ENCODE peak calls at places on chromosomes 6 and 20, in eight cellular contexts. One of them, this sample, is unnamed.

GRCh38 chr6:155448823-155449789 is 6.5 kb downstream of the NOX3 start:
- DNase-seq in left lung: no peak
- DNase-seq in CD8-positive, alpha-beta T cell: no peak
- DNase-seq in tibial artery: no peak
- DNase-seq in breast epithelium: no peak
- DNase-seq in effector memory CD4-positive, alpha-beta T cell: no peak
- DNase-seq in tibial nerve: no peak
- DNase-seq in SK-N-SH: peak; percentile 50
- DNase-seq in this sample: no peak

GRCh38 chr20:48668451-48668946 is 159.3 kb downstream of the PREX1 start:
- DNase-seq in tibial artery: no peak
- DNase-seq in SK-N-SH: peak; percentile 43
- DNase-seq in breast epithelium: no peak
- DNase-seq in CD8-positive, alpha-beta T cell: no peak
- DNase-seq in effector memory CD4-positive, alpha-beta T cell: no peak
- DNase-seq in left lung: no peak
- DNase-seq in tibial nerve: peak; percentile 31
- DNase-seq in this sample: no peak

GRCh38 chr6:13238640-13239216 is 89.6 kb downstream of the TBC1D7 start:
- DNase-seq in effector memory CD4-positive, alpha-beta T cell: no peak
- DNase-seq in tibial artery: no peak
- DNase-seq in CD8-positive, alpha-beta T cell: no peak
- DNase-seq in tibial nerve: no peak
- DNase-seq in breast epithelium: no peak
- DNase-seq in left lung: no peak
- DNase-seq in SK-N-SH: no peak
- DNase-seq in this sample: no peak

GRCh38 chr6:87914637-87915395 is 132.8 kb upstream of the SPACA1 start:
- DNase-seq in CD8-positive, alpha-beta T cell: no peak
- DNase-seq in breast epithelium: no peak
- DNase-seq in SK-N-SH: no peak
- DNase-seq in left lung: no peak
- DNase-seq in tibial artery: no peak
- DNase-seq in effector memory CD4-positive, alpha-beta T cell: no peak
- DNase-seq in tibial nerve: no peak
- DNase-seq in this sample: peak; percentile 28

GRCh38 chr6:36430351-36430750 is 12.3 kb downstream of the PXT1 start:
- DNase-seq in left lung: no peak
- DNase-seq in SK-N-SH: no peak
- DNase-seq in tibial nerve: no peak
- DNase-seq in tibial artery: no peak
- DNase-seq in breast epithelium: no peak
- DNase-seq in effector memory CD4-positive, alpha-beta T cell: no peak
- DNase-seq in CD8-positive, alpha-beta T cell: no peak
- DNase-seq in this sample: no peak

GRCh38 chr20:49690899-49691620 is 22.6 kb downstream of the B4GALT5 start:
- DNase-seq in SK-N-SH: no peak
- DNase-seq in CD8-positive, alpha-beta T cell: no peak
- DNase-seq in left lung: no peak
- DNase-seq in tibial nerve: no peak
- DNase-seq in breast epithelium: no peak
- DNase-seq in effector memory CD4-positive, alpha-beta T cell: no peak
- DNase-seq in tibial artery: no peak
- DNase-seq in this sample: no peak

GRCh38 chr6:17081860-17082508 is 19.9 kb upstream of the STMND1 start:
- DNase-seq in breast epithelium: no peak
- DNase-seq in tibial nerve: no peak
- DNase-seq in tibial artery: no peak
- DNase-seq in CD8-positive, alpha-beta T cell: no peak
- DNase-seq in effector memory CD4-positive, alpha-beta T cell: no peak
- DNase-seq in SK-N-SH: no peak
- DNase-seq in left lung: no peak
- DNase-seq in this sample: no peak

GRCh38 chr6:149138093-149138492 is 179.4 kb upstream of the TAB2 start:
- DNase-seq in breast epithelium: no peak
- DNase-seq in tibial artery: no peak
- DNase-seq in CD8-positive, alpha-beta T cell: no peak
- DNase-seq in left lung: no peak
- DNase-seq in tibial nerve: no peak
- DNase-seq in effector memory CD4-positive, alpha-beta T cell: no peak
- DNase-seq in SK-N-SH: no peak
- DNase-seq in this sample: no peak

GRCh38 chr6:142871910-142872331 is 73.1 kb downstream of the HIVEP2 start:
- DNase-seq in tibial artery: peak; percentile 59
- DNase-seq in SK-N-SH: no peak
- DNase-seq in effector memory CD4-positive, alpha-beta T cell: peak; percentile 59
- DNase-seq in tibial nerve: no peak
- DNase-seq in left lung: no peak
- DNase-seq in breast epithelium: peak; percentile 63
- DNase-seq in CD8-positive, alpha-beta T cell: peak; percentile 35
- DNase-seq in this sample: peak; percentile 78

GRCh38 chr6:35776364-35777215 is at the start of gene CLPSL2:
- DNase-seq in left lung: peak; percentile 85
- DNase-seq in SK-N-SH: peak; percentile 82
- DNase-seq in tibial artery: no peak
- DNase-seq in tibial nerve: no peak
- DNase-seq in breast epithelium: no peak
- DNase-seq in effector memory CD4-positive, alpha-beta T cell: no peak
- DNase-seq in CD8-positive, alpha-beta T cell: no peak
- DNase-seq in this sample: no peak

GRCh38 chr20:42111349-42111748 is 493.2 kb upstream of the CHD6 start:
- DNase-seq in breast epithelium: no peak
- DNase-seq in effector memory CD4-positive, alpha-beta T cell: no peak
- DNase-seq in SK-N-SH: no peak
- DNase-seq in left lung: no peak
- DNase-seq in CD8-positive, alpha-beta T cell: no peak
- DNase-seq in tibial nerve: no peak
- DNase-seq in tibial artery: no peak
- DNase-seq in this sample: no peak
- H3K9me3 ChIP-seq in breast epithelium: no peaks in the 10 kb centered on the region
- H3K9me3 ChIP-seq in effector memory CD4-positive, alpha-beta T cell: no peaks in the 10 kb centered on the region
- H3K9me3 ChIP-seq in SK-N-SH: no peaks in the 10 kb centered on the region
- H3K9me3 ChIP-seq in left lung: no peaks in the 10 kb centered on the region
- H3K9me3 ChIP-seq in CD8-positive, alpha-beta T cell: no peaks in the 10 kb centered on the region
- H3K9me3 ChIP-seq in tibial nerve: no peaks in the 10 kb centered on the region
- H3K9me3 ChIP-seq in tibial artery: no peaks in the 10 kb centered on the region
- H3K9me3 ChIP-seq in this sample: no peaks in the 10 kb centered on the region

DNA sequence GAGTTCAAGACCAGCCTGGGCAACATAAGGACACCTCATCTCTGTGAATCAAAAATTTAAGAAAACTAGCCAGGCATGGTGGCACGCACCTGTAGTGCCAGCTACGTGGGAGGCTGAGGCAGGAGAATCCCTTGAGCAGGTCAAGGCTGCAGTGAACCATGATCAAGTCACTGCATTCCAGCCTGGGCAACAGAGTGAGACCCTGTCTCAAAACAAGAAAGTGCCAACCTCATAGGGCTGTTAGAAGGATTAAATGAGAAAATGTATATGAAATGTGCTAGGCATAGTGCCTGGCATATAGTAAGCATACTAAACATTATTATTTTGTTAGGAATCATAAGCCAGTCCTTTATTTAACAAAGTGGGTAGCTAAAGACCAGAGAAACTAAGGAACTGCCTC is 9.1 kb upstream of the MDGA1 start:
- DNase-seq in breast epithelium: no peak
- DNase-seq in SK-N-SH: no peak
- DNase-seq in left lung: no peak
- DNase-seq in tibial artery: no peak
- DNase-seq in tibial nerve: no peak
- DNase-seq in effector memory CD4-positive, alpha-beta T cell: no peak
- DNase-seq in CD8-positive, alpha-beta T cell: no peak
- DNase-seq in this sample: no peak
- H3K4me1 ChIP-seq in breast epithelium: no peaks in the 10 kb centered on the region
- H3K4me1 ChIP-seq in SK-N-SH: no peaks in the 10 kb centered on the region
- H3K4me1 ChIP-seq in left lung: peaks cover 5% of the 10 kb centered on the region
- H3K4me1 ChIP-seq in tibial artery: peaks cover 16% of the 10 kb centered on the region
- H3K4me1 ChIP-seq in tibial nerve: no peaks in the 10 kb centered on the region
- H3K4me1 ChIP-seq in effector memory CD4-positive, alpha-beta T cell: peaks cover 6% of the 10 kb centered on the region
- H3K4me1 ChIP-seq in CD8-positive, alpha-beta T cell: peaks cover 6% of the 10 kb centered on the region
- H3K4me1 ChIP-seq in this sample: peaks cover 6% of the 10 kb centered on the region

GRCh38 chr6:158332237-158332636 is 20.0 kb downstream of the TULP4 start:
- DNase-seq in breast epithelium: no peak
- DNase-seq in tibial nerve: no peak
- DNase-seq in left lung: no peak
- DNase-seq in SK-N-SH: no peak
- DNase-seq in effector memory CD4-positive, alpha-beta T cell: no peak
- DNase-seq in CD8-positive, alpha-beta T cell: no peak
- DNase-seq in tibial artery: no peak
- DNase-seq in this sample: no peak
- H3K27me3 ChIP-seq in breast epithelium: no peaks in the 10 kb centered on the region
- H3K27me3 ChIP-seq in tibial nerve: no peaks in the 10 kb centered on the region
- H3K27me3 ChIP-seq in left lung: no peaks in the 10 kb centered on the region
- H3K27me3 ChIP-seq in SK-N-SH: no peaks in the 10 kb centered on the region
- H3K27me3 ChIP-seq in effector memory CD4-positive, alpha-beta T cell: no peaks in the 10 kb centered on the region
- H3K27me3 ChIP-seq in CD8-positive, alpha-beta T cell: no peaks in the 10 kb centered on the region
- H3K27me3 ChIP-seq in tibial artery: no peaks in the 10 kb centered on the region
- H3K27me3 ChIP-seq in this sample: no peaks in the 10 kb centered on the region

GRCh38 chr6:119026822-119027221 is 51.6 kb downstream of the FAM184A start:
- DNase-seq in effector memory CD4-positive, alpha-beta T cell: no peak
- DNase-seq in tibial nerve: no peak
- DNase-seq in breast epithelium: no peak
- DNase-seq in SK-N-SH: no peak
- DNase-seq in left lung: no peak
- DNase-seq in CD8-positive, alpha-beta T cell: no peak
- DNase-seq in tibial artery: no peak
- DNase-seq in this sample: no peak

GRCh38 chr6:119032428-119032827 is 46.0 kb downstream of the FAM184A start:
- DNase-seq in CD8-positive, alpha-beta T cell: no peak
- DNase-seq in left lung: no peak
- DNase-seq in tibial artery: no peak
- DNase-seq in tibial nerve: no peak
- DNase-seq in effector memory CD4-positive, alpha-beta T cell: no peak
- DNase-seq in breast epithelium: no peak
- DNase-seq in SK-N-SH: no peak
- DNase-seq in this sample: no peak

GRCh38 chr6:119028106-119028505 is 50.4 kb downstream of the FAM184A start:
- DNase-seq in effector memory CD4-positive, alpha-beta T cell: no peak
- DNase-seq in breast epithelium: no peak
- DNase-seq in tibial artery: no peak
- DNase-seq in tibial nerve: no peak
- DNase-seq in left lung: no peak
- DNase-seq in SK-N-SH: no peak
- DNase-seq in CD8-positive, alpha-beta T cell: no peak
- DNase-seq in this sample: no peak

GRCh38 chr6:119027465-119027864 is 51.0 kb downstream of the FAM184A start:
- DNase-seq in breast epithelium: no peak
- DNase-seq in SK-N-SH: no peak
- DNase-seq in left lung: no peak
- DNase-seq in CD8-positive, alpha-beta T cell: no peak
- DNase-seq in tibial artery: no peak
- DNase-seq in effector memory CD4-positive, alpha-beta T cell: no peak
- DNase-seq in tibial nerve: no peak
- DNase-seq in this sample: no peak

DNA sequence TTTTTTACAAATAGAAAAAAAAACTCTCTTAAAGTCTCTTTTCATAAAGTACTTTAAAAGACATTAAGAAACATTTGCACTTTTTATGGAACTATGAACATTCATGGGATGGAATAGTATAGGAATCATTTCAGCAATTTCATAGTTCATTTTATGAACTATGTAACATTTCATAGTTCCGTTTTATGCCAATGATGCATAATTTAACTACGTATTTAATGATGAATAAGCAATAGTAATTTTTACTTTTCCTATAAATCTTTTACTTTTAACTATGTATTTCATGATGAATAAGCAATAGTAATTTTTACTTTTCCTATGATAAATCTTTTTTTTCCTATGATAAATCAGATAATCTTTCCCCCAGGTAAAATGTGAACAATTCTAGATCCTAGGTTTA is 47.7 kb downstream of the FAM184A start:
- DNase-seq in SK-N-SH: no peak
- DNase-seq in CD8-positive, alpha-beta T cell: no peak
- DNase-seq in left lung: no peak
- DNase-seq in tibial artery: no peak
- DNase-seq in tibial nerve: no peak
- DNase-seq in effector memory CD4-positive, alpha-beta T cell: no peak
- DNase-seq in breast epithelium: no peak
- DNase-seq in this sample: no peak
- H3K9me3 ChIP-seq in SK-N-SH: no peaks in the 10 kb centered on the region
- H3K9me3 ChIP-seq in CD8-positive, alpha-beta T cell: no peaks in the 10 kb centered on the region
- H3K9me3 ChIP-seq in left lung: no peaks in the 10 kb centered on the region
- H3K9me3 ChIP-seq in tibial artery: no peaks in the 10 kb centered on the region
- H3K9me3 ChIP-seq in tibial nerve: no peaks in the 10 kb centered on the region
- H3K9me3 ChIP-seq in effector memory CD4-positive, alpha-beta T cell: no peaks in the 10 kb centered on the region
- H3K9me3 ChIP-seq in breast epithelium: no peaks in the 10 kb centered on the region
- H3K9me3 ChIP-seq in this sample: no peaks in the 10 kb centered on the region

GRCh38 chr6:2861822-2862164 is 20.1 kb upstream of the SERPINB1 start:
- DNase-seq in effector memory CD4-positive, alpha-beta T cell: no peak
- DNase-seq in SK-N-SH: no peak
- DNase-seq in tibial artery: no peak
- DNase-seq in left lung: no peak
- DNase-seq in tibial nerve: no peak
- DNase-seq in breast epithelium: no peak
- DNase-seq in CD8-positive, alpha-beta T cell: no peak
- DNase-seq in this sample: no peak
- H3K4me1 ChIP-seq in effector memory CD4-positive, alpha-beta T cell: peaks cover 44% of the 10 kb centered on the region
- H3K4me1 ChIP-seq in SK-N-SH: peaks cover 17% of the 10 kb centered on the region
- H3K4me1 ChIP-seq in tibial artery: no peaks in the 10 kb centered on the region
- H3K4me1 ChIP-seq in left lung: peaks cover 18% of the 10 kb centered on the region
- H3K4me1 ChIP-seq in tibial nerve: no peaks in the 10 kb centered on the region
- H3K4me1 ChIP-seq in breast epithelium: no peaks in the 10 kb centered on the region
- H3K4me1 ChIP-seq in CD8-positive, alpha-beta T cell: peaks cover 59% of the 10 kb centered on the region
- H3K4me1 ChIP-seq in this sample: peaks cover 62% of the 10 kb centered on the region

DNA sequence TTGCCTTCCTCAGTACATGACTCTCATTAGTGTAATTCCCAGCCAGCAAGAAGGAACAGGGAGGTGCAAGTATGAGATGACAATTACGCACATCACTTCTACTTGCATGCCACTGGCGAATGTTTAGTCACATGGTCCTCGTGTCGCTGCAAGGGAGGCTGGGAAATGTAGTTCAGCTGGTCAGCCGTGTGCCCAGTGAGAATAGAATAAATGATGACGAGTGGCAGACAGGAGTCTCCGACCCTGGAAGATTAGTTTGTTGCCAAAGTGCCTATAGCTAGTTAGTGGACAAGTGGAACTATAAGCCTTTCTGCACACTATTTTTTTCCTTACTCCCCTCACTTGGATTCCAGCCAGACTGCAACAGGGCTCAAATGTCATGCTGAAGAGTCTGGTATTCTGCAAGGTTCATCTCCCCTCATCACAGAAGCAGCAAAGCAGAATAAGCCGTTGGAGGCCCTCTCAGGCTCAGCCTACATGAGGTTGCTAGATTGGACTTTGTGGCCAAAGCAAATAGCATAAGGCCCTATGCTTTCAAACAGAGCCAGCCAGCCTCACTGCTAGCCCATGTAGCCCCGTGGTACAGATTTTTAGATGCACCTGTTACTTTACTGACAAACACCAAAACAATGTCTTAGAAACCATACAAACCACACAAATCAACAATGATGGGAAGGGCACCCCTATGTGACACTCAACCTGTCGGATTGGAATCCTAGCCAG is 9.7 kb downstream of the LINC00237 start:
- DNase-seq in tibial nerve: no peak
- DNase-seq in tibial artery: no peak
- DNase-seq in breast epithelium: no peak
- DNase-seq in left lung: no peak
- DNase-seq in effector memory CD4-positive, alpha-beta T cell: no peak
- DNase-seq in CD8-positive, alpha-beta T cell: no peak
- DNase-seq in SK-N-SH: peak; percentile 26
- DNase-seq in this sample: no peak
- H3K27me3 ChIP-seq in tibial nerve: peaks cover 13% of the 10 kb centered on the region
- H3K27me3 ChIP-seq in tibial artery: no peaks in the 10 kb centered on the region
- H3K27me3 ChIP-seq in breast epithelium: peaks cover 74% of the 10 kb centered on the region
- H3K27me3 ChIP-seq in left lung: peaks cover 97% of the 10 kb centered on the region
- H3K27me3 ChIP-seq in effector memory CD4-positive, alpha-beta T cell: peaks cover 45% of the 10 kb centered on the region
- H3K27me3 ChIP-seq in CD8-positive, alpha-beta T cell: peaks cover 23% of the 10 kb centered on the region
- H3K27me3 ChIP-seq in SK-N-SH: peaks cover 49% of the 10 kb centered on the region
- H3K27me3 ChIP-seq in this sample: peaks cover 57% of the 10 kb centered on the region

This sample was measured in CD4-positive, CD25-positive, alpha-beta regulatory T cell.